ENCODE peak calls at places on chromosomes 13 and 19, in eight cellular contexts. O is A673; R is neural crest cell; U is GOT3; F is Jurkat, Clone E6-1; K is activated B cell treated with CpG ODN at 0.5 μM for 24 hours; E is T follicular helper cell; W is SHP77. J is an unnamed sample.

GRCh38 chr19:47095707-47096704 is 17.6 kb downstream of the ZC3H4 start:
- DNase-seq in O (no peak), R (no peak), U (no peak), F (no peak), K (no peak), E (no peak), W (no peak), J (no peak)

GRCh38 chr19:29775575-29775900 is 36.3 kb upstream of the CCNE1 start:
- DNase-seq in O (no peak), R (no peak), U (no peak), F (no peak), K (no peak), E (no peak), W (no peak), J (no peak)

GRCh38 chr13:33139186-33139585 is 123.0 kb downstream of the KL start:
- DNase-seq in O (peak), R (no peak), U (no peak), F (no peak), K (no peak), E (no peak), W (peak), J (no peak)

GRCh38 chr13:59743195-59743594 is 420.5 kb downstream of the DIAPH3 start:
- DNase-seq in O (no peak), R (no peak), U (no peak), F (no peak), K (no peak), E (no peak), W (no peak), J (peak)

GRCh38 chr19:48638831-48639381 is 1.7 kb upstream of the DBP start:
- DNase-seq in O (no peak), R (no peak), U (no peak), F (no peak), K (no peak), E (no peak), W (no peak), J (no peak)

GRCh38 chr19:3075605-3076431 is 13.5 kb upstream of the TLE5 start:
- DNase-seq in O (peak), R (peak), U (no peak), F (peak), K (peak), E (peak), W (peak), J (peak)

GRCh38 chr19:33722456-33723239 is 74.0 kb upstream of the KCTD15 start:
- DNase-seq in O (no peak), R (no peak), U (no peak), F (no peak), K (no peak), E (no peak), W (no peak), J (no peak)

GRCh38 chr13:31114641-31115040 is 47.1 kb downstream of the HSPH1 start:
- DNase-seq in O (no peak), R (no peak), U (no peak), F (no peak), K (no peak), E (no peak), W (no peak), J (no peak)

GRCh38 chr13:29855784-29856183 is 5.4 kb upstream of the UBL3 start:
- DNase-seq in O (no peak), R (no peak), U (no peak), F (no peak), K (no peak), E (no peak), W (no peak), J (no peak)

GRCh38 chr19:979318-979741 is 4.8 kb upstream of the WDR18 start:
- DNase-seq in O (no peak), R (no peak), U (no peak), F (no peak), K (no peak), E (no peak), W (no peak), J (no peak)

GRCh38 chr19:1410136-1410786 is 2.9 kb downstream of the DAZAP1 start:
- DNase-seq in O (no peak), R (no peak), U (no peak), F (no peak), K (no peak), E (no peak), W (no peak), J (peak)

GRCh38 chr13:34019870-34020269 is 201.9 kb downstream of the RFC3 start:
- DNase-seq in O (no peak), R (no peak), U (no peak), F (no peak), K (no peak), E (no peak), W (no peak), J (peak)

GRCh38 chr13:54647275-54647674 is 1618.7 kb downstream of the OLFM4 start:
- DNase-seq in O (no peak), R (no peak), U (no peak), F (no peak), K (no peak), E (no peak), W (no peak), J (no peak)